ENCODE peak calls at places on chromosomes 3 and 15, in eight cellular contexts. One of them, this sample, is unnamed.

GRCh38 chr3:64627471-64628321 is 60.1 kb downstream of the ADAMTS9 start:
- DNase-seq in Peyer's patch: no peak
- DNase-seq in transverse colon: no peak
- DNase-seq in H1: no peak
- DNase-seq in HCT116: no peak
- DNase-seq in H54: no peak
- DNase-seq in endothelial cell of umbilical vein: peak
- DNase-seq in A549: no peak
- DNase-seq in this sample: no peak

GRCh38 chr3:129530331-129530761 is 1.9 kb downstream of the RHO start:
- DNase-seq in Peyer's patch: no peak
- DNase-seq in transverse colon: no peak
- DNase-seq in H1: peak
- DNase-seq in HCT116: no peak
- DNase-seq in H54: no peak
- DNase-seq in endothelial cell of umbilical vein: peak
- DNase-seq in A549: no peak
- DNase-seq in this sample: no peak

GRCh38 chr3:82133070-82133606 is 371.7 kb upstream of the GBE1 start:
- DNase-seq in Peyer's patch: peak
- DNase-seq in transverse colon: peak
- DNase-seq in H1: peak
- DNase-seq in HCT116: peak
- DNase-seq in H54: peak
- DNase-seq in endothelial cell of umbilical vein: peak
- DNase-seq in A549: peak
- DNase-seq in this sample: peak

GRCh38 chr3:137217733-137218132 is 259.9 kb downstream of the IL20RB start:
- DNase-seq in Peyer's patch: no peak
- DNase-seq in transverse colon: no peak
- DNase-seq in H1: peak
- DNase-seq in HCT116: no peak
- DNase-seq in H54: no peak
- DNase-seq in endothelial cell of umbilical vein: no peak
- DNase-seq in A549: no peak
- DNase-seq in this sample: no peak

GRCh38 chr15:52137432-52138357 is 25.1 kb upstream of the BCL2L10 start:
- DNase-seq in Peyer's patch: no peak
- DNase-seq in transverse colon: peak
- DNase-seq in H1: no peak
- DNase-seq in HCT116: no peak
- DNase-seq in H54: no peak
- DNase-seq in endothelial cell of umbilical vein: no peak
- DNase-seq in A549: no peak
- DNase-seq in this sample: no peak

GRCh38 chr3:170485696-170486095 is 67.0 kb downstream of the CLDN11 start:
- DNase-seq in Peyer's patch: no peak
- DNase-seq in transverse colon: no peak
- DNase-seq in H1: no peak
- DNase-seq in HCT116: no peak
- DNase-seq in H54: no peak
- DNase-seq in endothelial cell of umbilical vein: no peak
- DNase-seq in A549: no peak
- DNase-seq in this sample: no peak

GRCh38 chr3:193711964-193712598 is 119.1 kb downstream of the OPA1 start:
- DNase-seq in Peyer's patch: no peak
- DNase-seq in transverse colon: no peak
- DNase-seq in H1: no peak
- DNase-seq in HCT116: no peak
- DNase-seq in H54: no peak
- DNase-seq in endothelial cell of umbilical vein: no peak
- DNase-seq in A549: no peak
- DNase-seq in this sample: no peak

GRCh38 chr15:40047413-40048154 is 8.6 kb upstream of the SRP14 start:
- DNase-seq in Peyer's patch: peak
- DNase-seq in transverse colon: peak
- DNase-seq in H1: no peak
- DNase-seq in HCT116: no peak
- DNase-seq in H54: peak
- DNase-seq in endothelial cell of umbilical vein: peak
- DNase-seq in A549: no peak
- DNase-seq in this sample: no peak

GRCh38 chr3:11995061-11995460 is 9.1 kb upstream of the SYN2 start:
- DNase-seq in Peyer's patch: no peak
- DNase-seq in transverse colon: no peak
- DNase-seq in H1: no peak
- DNase-seq in HCT116: no peak
- DNase-seq in H54: no peak
- DNase-seq in endothelial cell of umbilical vein: no peak
- DNase-seq in A549: no peak
- DNase-seq in this sample: no peak

GRCh38 chr3:39502838-39503145 is 35.3 kb downstream of the MOBP start:
- DNase-seq in Peyer's patch: no peak
- DNase-seq in transverse colon: no peak
- DNase-seq in H1: no peak
- DNase-seq in HCT116: no peak
- DNase-seq in H54: no peak
- DNase-seq in endothelial cell of umbilical vein: no peak
- DNase-seq in A549: no peak
- DNase-seq in this sample: no peak

GRCh38 chr3:30342319-30343060 is 263.9 kb upstream of the TGFBR2 start:
- DNase-seq in Peyer's patch: no peak
- DNase-seq in transverse colon: no peak
- DNase-seq in H1: no peak
- DNase-seq in HCT116: peak
- DNase-seq in H54: no peak
- DNase-seq in endothelial cell of umbilical vein: peak
- DNase-seq in A549: peak
- DNase-seq in this sample: peak

GRCh38 chr15:100623301-100623700 is 20.9 kb downstream of the ASB7 start:
- DNase-seq in Peyer's patch: no peak
- DNase-seq in transverse colon: no peak
- DNase-seq in H1: no peak
- DNase-seq in HCT116: no peak
- DNase-seq in H54: no peak
- DNase-seq in endothelial cell of umbilical vein: no peak
- DNase-seq in A549: no peak
- DNase-seq in this sample: no peak

GRCh38 chr15:73876779-73877178 is 3.4 kb downstream of the TBC1D21 start:
- DNase-seq in Peyer's patch: no peak
- DNase-seq in transverse colon: no peak
- DNase-seq in H1: no peak
- DNase-seq in HCT116: no peak
- DNase-seq in H54: no peak
- DNase-seq in endothelial cell of umbilical vein: no peak
- DNase-seq in A549: no peak
- DNase-seq in this sample: no peak

GRCh38 chr15:101108458-101108775 is 143.4 kb downstream of the CHSY1 start:
- DNase-seq in Peyer's patch: no peak
- DNase-seq in transverse colon: no peak
- DNase-seq in H1: no peak
- DNase-seq in HCT116: no peak
- DNase-seq in H54: no peak
- DNase-seq in endothelial cell of umbilical vein: no peak
- DNase-seq in A549: no peak
- DNase-seq in this sample: no peak

GRCh38 chr3:177590826-177591225 is 393.5 kb upstream of the TBL1XR1 start:
- DNase-seq in Peyer's patch: no peak
- DNase-seq in transverse colon: no peak
- DNase-seq in H1: no peak
- DNase-seq in HCT116: no peak
- DNase-seq in H54: no peak
- DNase-seq in endothelial cell of umbilical vein: no peak
- DNase-seq in A549: no peak
- DNase-seq in this sample: no peak

DNA sequence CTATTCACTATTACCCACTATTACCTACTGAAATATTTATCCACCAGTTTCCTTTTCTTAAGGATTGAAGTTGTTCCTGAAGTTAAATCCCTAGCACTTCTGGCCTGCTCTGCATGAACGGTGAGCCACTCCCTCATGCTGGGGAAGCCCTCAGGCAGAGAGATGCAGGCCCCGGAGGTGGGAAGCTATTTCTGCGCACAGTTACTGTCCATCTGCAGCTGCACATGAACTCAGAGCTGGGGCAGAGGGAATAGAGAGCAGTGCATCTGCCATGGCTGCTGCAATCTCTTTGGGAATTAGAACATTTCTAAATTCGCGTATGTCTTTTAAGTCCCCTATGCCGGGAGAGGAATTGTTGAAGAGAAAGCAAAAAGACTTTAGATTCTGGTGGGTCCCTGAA is 6.3 kb upstream of the GALNT15 start:
- DNase-seq in Peyer's patch: no peak
- DNase-seq in transverse colon: no peak
- DNase-seq in H1: no peak
- DNase-seq in HCT116: no peak
- DNase-seq in H54: no peak
- DNase-seq in endothelial cell of umbilical vein: no peak
- DNase-seq in A549: no peak
- DNase-seq in this sample: no peak
- TF ChIP-seq POLR2A in Peyer's patch: no peak
- TF ChIP-seq POLR2A in transverse colon: no peak
- TF ChIP-seq POLR2A in H1: no peak
- TF ChIP-seq POLR2A in HCT116: no peak
- TF ChIP-seq POLR2A in H54: no peak
- TF ChIP-seq POLR2A in endothelial cell of umbilical vein: no peak
- TF ChIP-seq POLR2A in A549: no peak
- TF ChIP-seq POLR2A in this sample: no peak

GRCh38 chr15:75204340-75205063 is 2.8 kb downstream of the C15orf39 start:
- DNase-seq in Peyer's patch: peak
- DNase-seq in transverse colon: peak
- DNase-seq in H1: peak
- DNase-seq in HCT116: peak
- DNase-seq in H54: peak
- DNase-seq in endothelial cell of umbilical vein: peak
- DNase-seq in A549: peak
- DNase-seq in this sample: peak
- TF ChIP-seq POLR2A in Peyer's patch: peak
- TF ChIP-seq POLR2A in transverse colon: no peak
- TF ChIP-seq POLR2A in H1: no peak
- TF ChIP-seq POLR2A in HCT116: no peak
- TF ChIP-seq POLR2A in H54: no peak
- TF ChIP-seq POLR2A in endothelial cell of umbilical vein: no peak
- TF ChIP-seq POLR2A in A549: no peak
- TF ChIP-seq POLR2A in this sample: peak

GRCh38 chr15:70034596-70034995 is 63.1 kb downstream of the TLE3 start:
- DNase-seq in Peyer's patch: no peak
- DNase-seq in transverse colon: no peak
- DNase-seq in H1: no peak
- DNase-seq in HCT116: no peak
- DNase-seq in H54: no peak
- DNase-seq in endothelial cell of umbilical vein: no peak
- DNase-seq in A549: no peak
- DNase-seq in this sample: no peak

GRCh38 chr15:70035719-70036077 is 62.0 kb downstream of the TLE3 start:
- DNase-seq in Peyer's patch: peak
- DNase-seq in transverse colon: peak
- DNase-seq in H1: no peak
- DNase-seq in HCT116: no peak
- DNase-seq in H54: no peak
- DNase-seq in endothelial cell of umbilical vein: no peak
- DNase-seq in A549: no peak
- DNase-seq in this sample: no peak

GRCh38 chr15:70035051-70035718 is 62.5 kb downstream of the TLE3 start:
- DNase-seq in Peyer's patch: no peak
- DNase-seq in transverse colon: no peak
- DNase-seq in H1: no peak
- DNase-seq in HCT116: no peak
- DNase-seq in H54: no peak
- DNase-seq in endothelial cell of umbilical vein: no peak
- DNase-seq in A549: no peak
- DNase-seq in this sample: no peak

GRCh38 chr15:70038730-70039392 is 58.9 kb downstream of the TLE3 start:
- DNase-seq in Peyer's patch: no peak
- DNase-seq in transverse colon: no peak
- DNase-seq in H1: no peak
- DNase-seq in HCT116: no peak
- DNase-seq in H54: no peak
- DNase-seq in endothelial cell of umbilical vein: no peak
- DNase-seq in A549: no peak
- DNase-seq in this sample: no peak

GRCh38 chr15:70036585-70037343 is 61.0 kb downstream of the TLE3 start:
- DNase-seq in Peyer's patch: peak
- DNase-seq in transverse colon: peak
- DNase-seq in H1: no peak
- DNase-seq in HCT116: no peak
- DNase-seq in H54: no peak
- DNase-seq in endothelial cell of umbilical vein: no peak
- DNase-seq in A549: no peak
- DNase-seq in this sample: no peak
- TF ChIP-seq POLR2A in Peyer's patch: no peak
- TF ChIP-seq POLR2A in transverse colon: no peak
- TF ChIP-seq POLR2A in H1: no peak
- TF ChIP-seq POLR2A in HCT116: no peak
- TF ChIP-seq POLR2A in H54: no peak
- TF ChIP-seq POLR2A in endothelial cell of umbilical vein: no peak
- TF ChIP-seq POLR2A in A549: no peak
- TF ChIP-seq POLR2A in this sample: no peak

GRCh38 chr3:44687898-44688297 is 24.6 kb upstream of the ZNF502 start:
- DNase-seq in Peyer's patch: no peak
- DNase-seq in transverse colon: no peak
- DNase-seq in H1: no peak
- DNase-seq in HCT116: no peak
- DNase-seq in H54: no peak
- DNase-seq in endothelial cell of umbilical vein: no peak
- DNase-seq in A549: no peak
- DNase-seq in this sample: no peak

GRCh38 chr3:44682182-44682896 is 30.1 kb upstream of the ZNF502 start:
- DNase-seq in Peyer's patch: no peak
- DNase-seq in transverse colon: no peak
- DNase-seq in H1: no peak
- DNase-seq in HCT116: no peak
- DNase-seq in H54: no peak
- DNase-seq in endothelial cell of umbilical vein: peak
- DNase-seq in A549: no peak
- DNase-seq in this sample: no peak

GRCh38 chr3:44680921-44681455 is 31.5 kb upstream of the ZNF502 start:
- DNase-seq in Peyer's patch: no peak
- DNase-seq in transverse colon: no peak
- DNase-seq in H1: no peak
- DNase-seq in HCT116: no peak
- DNase-seq in H54: no peak
- DNase-seq in endothelial cell of umbilical vein: no peak
- DNase-seq in A549: no peak
- DNase-seq in this sample: no peak

DNA sequence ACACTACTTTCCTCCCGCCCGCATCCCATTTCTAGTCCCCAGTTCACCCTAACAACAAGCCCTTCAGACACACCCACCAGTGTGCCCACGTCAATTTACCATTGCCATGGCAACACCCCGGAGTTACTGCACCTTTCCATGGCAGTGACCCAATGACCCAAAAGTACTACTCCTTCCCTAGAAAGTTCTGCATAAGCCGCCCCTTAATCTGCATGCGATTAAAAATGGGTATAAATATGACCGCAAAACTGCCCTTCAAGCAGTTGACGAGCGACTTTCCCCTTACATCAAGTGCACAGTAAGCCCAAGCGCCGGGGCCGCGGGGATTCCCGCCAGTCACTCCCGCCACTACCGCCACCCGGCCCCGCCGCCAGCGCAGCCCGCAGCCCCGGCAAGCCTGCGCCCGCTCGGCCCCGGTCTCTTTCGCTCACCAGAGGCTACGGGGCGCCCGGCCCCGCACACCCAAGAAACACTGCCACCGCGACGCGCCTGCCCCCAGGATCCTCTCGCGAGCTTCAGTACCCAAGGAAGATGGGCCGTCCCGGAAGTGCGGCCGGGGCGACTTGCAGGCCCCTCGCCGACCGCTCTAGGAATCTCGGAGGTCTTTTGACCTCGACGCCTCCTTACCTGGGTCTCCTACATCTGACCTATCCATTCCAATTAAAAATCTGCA is 27.2 kb upstream of the ZNF502 start:
- DNase-seq in Peyer's patch: peak
- DNase-seq in transverse colon: peak
- DNase-seq in H1: peak
- DNase-seq in HCT116: no peak
- DNase-seq in H54: no peak
- DNase-seq in endothelial cell of umbilical vein: peak
- DNase-seq in A549: no peak
- DNase-seq in this sample: peak
- TF ChIP-seq POLR2A in Peyer's patch: no peak
- TF ChIP-seq POLR2A in transverse colon: no peak
- TF ChIP-seq POLR2A in H1: no peak
- TF ChIP-seq POLR2A in HCT116: no peak
- TF ChIP-seq POLR2A in H54: no peak
- TF ChIP-seq POLR2A in endothelial cell of umbilical vein: no peak
- TF ChIP-seq POLR2A in A549: no peak
- TF ChIP-seq POLR2A in this sample: no peak